ENCODE peak calls at places on chromosomes 3 and 15, in six cellular contexts. O, T, H, R, W and F are unnamed samples.

GRCh38 chr3:8143186-8143585 is 358.4 kb upstream of the LMCD1 start:
- DNase-seq in T (no peak), R (no peak), O (peak), W (no peak), H (no peak), F (no peak)

GRCh38 chr3:40719660-40720287 is 195.0 kb downstream of the ZNF621 start:
- DNase-seq in T (no peak), H (no peak), W (no peak), R (peak), O (peak), F (no peak)

GRCh38 chr3:62406945-62407344 is 33.6 kb upstream of the FEZF2 start:
- DNase-seq in W (no peak), H (no peak), R (no peak), O (no peak), T (no peak), F (no peak)

GRCh38 chr3:107416886-107417285 is 39.6 kb downstream of the CCDC54 start:
- DNase-seq in W (no peak), T (no peak), H (no peak), O (peak), R (no peak), F (no peak)

GRCh38 chr15:78065973-78066946 is 11.3 kb downstream of the TBC1D2B start:
- DNase-seq in R (no peak), H (no peak), W (peak), T (no peak), O (no peak), F (no peak)

GRCh38 chr3:143037867-143038266 is 36.5 kb downstream of the U2SURP start:
- DNase-seq in H (no peak), T (no peak), R (no peak), W (no peak), O (peak), F (no peak)

GRCh38 chr15:58447244-58448010 is 15.6 kb downstream of the LIPC start:
- DNase-seq in H (no peak), T (no peak), O (peak), R (no peak), W (no peak), F (no peak)

GRCh38 chr15:63523306-63523990 is 19.1 kb downstream of the USP3 start:
- DNase-seq in T (no peak), R (no peak), O (no peak), W (no peak), H (no peak), F (no peak)

GRCh38 chr3:51503007-51503406 is 3.2 kb upstream of the DCAF1 start:
- DNase-seq in H (no peak), W (no peak), O (no peak), R (no peak), T (no peak), F (no peak)

GRCh38 chr3:50562866-50563265 is 4.7 kb downstream of the C3orf18 start:
- DNase-seq in W (no peak), R (no peak), T (no peak), H (no peak), O (peak), F (no peak)

GRCh38 chr15:73955326-73955725 is 29.1 kb downstream of the LOXL1 start:
- DNase-seq in O (no peak), H (peak), T (no peak), R (no peak), W (peak), F (no peak)

GRCh38 chr3:85800676-85801075 is 841.9 kb downstream of the CADM2 start:
- DNase-seq in O (no peak), T (no peak), H (no peak), R (no peak), W (no peak), F (no peak)

GRCh38 chr3:27353221-27353620 is 16.0 kb downstream of the NEK10 start:
- DNase-seq in R (no peak), H (no peak), W (no peak), T (no peak), O (peak), F (no peak)

GRCh38 chr15:25678498-25678865 is 184.6 kb downstream of the ATP10A start:
- DNase-seq in R (no peak), W (no peak), H (no peak), O (no peak), T (no peak), F (no peak)

GRCh38 chr15:67545864-67546263 is 3.4 kb downstream of the MAP2K5 start:
- DNase-seq in H (no peak), O (no peak), W (no peak), T (no peak), R (no peak), F (no peak)

GRCh38 chr15:49235446-49236207 is 65.6 kb downstream of the GALK2 start:
- DNase-seq in T (no peak), R (peak), H (no peak), W (peak), O (peak), F (peak)

GRCh38 chr15:87362531-87362930 is 894.0 kb downstream of the NTRK3 start:
- DNase-seq in H (no peak), R (no peak), O (no peak), W (no peak), T (no peak), F (no peak)

GRCh38 chr3:120170223-120170622 is 76.0 kb upstream of the GSK3B start:
- DNase-seq in W (no peak), O (peak), R (no peak), H (no peak), T (peak), F (no peak)

GRCh38 chr3:17238029-17238428 is 353.3 kb downstream of the PLCL2 start:
- DNase-seq in H (no peak), W (no peak), T (no peak), O (no peak), R (no peak), F (no peak)

GRCh38 chr15:83205725-83206324 is 1.8 kb downstream of the HDGFL3 start:
- DNase-seq in W (no peak), T (no peak), R (no peak), H (no peak), O (peak), F (no peak)

GRCh38 chr3:186473166-186473565 is 71.0 kb downstream of the CRYGS start:
- DNase-seq in W (no peak), O (no peak), T (no peak), H (no peak), R (no peak), F (no peak)

GRCh38 chr3:143749926-143750325 is 98.3 kb downstream of the SLC9A9 start:
- DNase-seq in H (no peak), W (no peak), O (no peak), T (no peak), R (no peak), F (no peak)

GRCh38 chr3:115110830-115111229 is 36.3 kb downstream of the ZBTB20 start:
- DNase-seq in W (no peak), R (no peak), O (no peak), H (no peak), T (no peak), F (no peak)

GRCh38 chr3:127675651-127676391 is 3.1 kb downstream of the ABTB1 start:
- DNase-seq in W (peak), O (no peak), H (peak), T (peak), R (no peak), F (no peak)

GRCh38 chr3:56219894-56220805 is 248.1 kb downstream of the ERC2 start:
- DNase-seq in O (no peak), H (no peak), R (no peak), W (no peak), T (no peak), F (no peak)

GRCh38 chr3:192816274-192816853 is 89.0 kb upstream of the FGF12 start:
- DNase-seq in T (no peak), R (peak), W (no peak), O (peak), H (no peak), F (no peak)

GRCh38 chr3:141992512-141992911 is 116.1 kb downstream of the ATP1B3 start:
- DNase-seq in T (no peak), O (no peak), H (no peak), W (no peak), R (no peak), F (no peak)

GRCh38 chr3:71926242-71926560 is 141.3 kb upstream of the PROK2 start:
- DNase-seq in R (peak), T (no peak), W (no peak), H (no peak), O (peak), F (peak)

GRCh38 chr3:169342652-169343051 is 320.9 kb downstream of the MECOM start:
- DNase-seq in W (no peak), R (no peak), T (peak), H (no peak), O (no peak), F (no peak)
- TF ChIP-seq CTCF in W (no peak), R (no peak), T (peak), H (no peak), O (no peak), F (no peak)

GRCh38 chr15:45184562-45185041 is 3.2 kb downstream of the SHF start:
- DNase-seq in T (no peak), R (no peak), O (no peak), H (no peak), W (no peak), F (no peak)
- TF ChIP-seq CTCF in T (no peak), R (no peak), O (no peak), H (no peak), W (no peak), F (no peak)

GRCh38 chr3:14398801-14399114 is 3.6 kb upstream of the SLC6A6 start:
- DNase-seq in H (no peak), R (no peak), W (no peak), O (no peak), T (no peak), F (no peak)
- TF ChIP-seq CTCF in H (no peak), R (no peak), W (no peak), O (no peak), T (no peak), F (no peak)

DNA sequence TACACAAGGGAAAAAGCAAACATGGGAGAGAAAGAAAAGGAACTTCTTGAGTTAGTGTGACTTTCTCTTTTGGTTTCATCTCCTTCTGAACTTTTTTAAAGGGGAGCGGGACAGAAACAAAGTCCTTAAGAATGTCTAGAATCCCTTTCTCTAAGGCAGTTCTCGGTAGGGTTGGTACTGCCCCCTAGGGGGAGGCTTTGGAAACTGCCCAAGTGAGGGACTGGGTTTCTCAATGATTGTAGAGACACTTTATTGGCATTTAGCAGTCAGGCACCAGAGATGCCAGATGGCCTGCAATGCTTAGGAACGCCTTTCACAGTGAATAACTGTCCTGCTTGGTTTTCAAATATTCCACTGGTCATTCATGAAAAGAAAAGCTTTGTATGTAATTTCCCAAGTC is 172.6 kb downstream of the WDR72 start:
- DNase-seq in T (peak), H (no peak), R (peak), O (peak), W (no peak), F (peak)
- TF ChIP-seq CTCF in T (peak), H (peak), R (no peak), O (peak), W (no peak), F (peak)

GRCh38 chr3:126134219-126134975 is 46.0 kb downstream of the ALDH1L1 start:
- DNase-seq in T (peak), R (peak), H (peak), O (peak), W (peak), F (peak)

GRCh38 chr3:126131881-126132750 is 48.2 kb upstream of the SLC41A3 start:
- DNase-seq in O (no peak), T (peak), W (peak), H (peak), R (no peak), F (no peak)

GRCh38 chr3:126133606-126134005 is 46.8 kb downstream of the ALDH1L1 start:
- DNase-seq in W (no peak), O (no peak), R (no peak), H (peak), T (peak), F (no peak)

GRCh38 chr3:126130981-126131750 is 47.2 kb upstream of the SLC41A3 start:
- DNase-seq in O (no peak), R (no peak), H (peak), W (peak), T (peak), F (no peak)

DNA sequence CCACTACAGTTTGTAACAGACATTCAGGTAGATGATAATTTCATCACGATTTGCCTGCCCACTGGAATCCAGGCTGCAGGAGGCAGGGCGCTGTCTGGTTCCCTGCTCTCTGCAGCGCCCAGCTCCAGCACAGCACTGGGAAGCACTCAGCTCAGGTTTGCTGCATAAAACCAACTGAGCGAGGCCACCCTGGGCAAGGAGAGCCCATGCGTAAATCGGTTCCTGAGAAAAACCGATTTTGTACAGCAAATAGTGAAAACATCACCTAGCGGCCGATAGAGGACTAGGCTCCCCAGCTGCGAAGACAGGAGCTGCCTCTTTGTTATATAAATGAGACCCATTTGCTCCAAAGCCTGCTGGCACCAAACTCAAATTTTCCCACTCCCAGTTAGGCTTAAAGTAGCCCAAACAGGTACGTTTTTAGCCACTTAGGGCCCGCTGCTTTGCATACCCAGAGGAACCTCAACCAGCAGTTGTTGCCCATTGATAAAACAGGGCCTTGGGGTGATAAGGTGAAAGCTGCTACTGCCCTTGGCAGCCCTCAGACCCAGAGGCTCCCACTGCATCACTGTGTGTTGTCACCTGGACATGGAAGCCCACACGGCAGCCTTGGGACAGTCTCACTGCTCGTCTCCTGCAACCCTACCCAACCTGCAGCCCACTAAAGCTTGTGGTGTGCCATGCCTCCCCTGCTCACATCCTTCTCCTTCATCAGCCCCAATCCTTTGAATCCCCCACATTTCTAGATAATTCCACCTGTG is 47.5 kb downstream of the ALDH1L1 start:
- DNase-seq in R (peak), W (peak), T (peak), O (no peak), H (peak), F (no peak)
- TF ChIP-seq CTCF in R (peak), W (no peak), T (peak), O (no peak), H (no peak), F (peak)